ENCODE peak calls at places on chromosome 21, in ten cellular contexts. One of them, this sample, is unnamed.

GRCh38 chr21:14888202-14888601 is 176.6 kb downstream of the NRIP1 start:
- DNase-seq in K562: no peak
- DNase-seq in fibroblast of gingiva: no peak
- DNase-seq in putamen: peak; percentile 59
- DNase-seq in Daoy: no peak
- DNase-seq in cerebellum: no peak
- DNase-seq in activated T-cell treated with anti-CD3 and anti-CD28 coated beads, Interleukin-2, amount 50 U/mL, for 24 hours: no peak
- DNase-seq in T-helper 17 cell: no peak
- DNase-seq in KBM-7: no peak
- DNase-seq in mucosa of gallbladder: no peak
- DNase-seq in this sample: no peak

GRCh38 chr21:33374080-33374873 is 28.9 kb upstream of the IFNGR2 start:
- DNase-seq in K562: peak; percentile 36
- DNase-seq in fibroblast of gingiva: peak; percentile 67
- DNase-seq in putamen: no peak
- DNase-seq in Daoy: peak; percentile 69
- DNase-seq in cerebellum: no peak
- DNase-seq in activated T-cell treated with anti-CD3 and anti-CD28 coated beads, Interleukin-2, amount 50 U/mL, for 24 hours: no peak
- DNase-seq in T-helper 17 cell: no peak
- DNase-seq in KBM-7: peak; percentile 86
- DNase-seq in mucosa of gallbladder: peak; percentile 56
- DNase-seq in this sample: no peak

GRCh38 chr21:45867671-45868081 is 113.9 kb upstream of the COL6A1 start:
- DNase-seq in K562: no peak
- DNase-seq in fibroblast of gingiva: no peak
- DNase-seq in putamen: no peak
- DNase-seq in Daoy: no peak
- DNase-seq in cerebellum: no peak
- DNase-seq in activated T-cell treated with anti-CD3 and anti-CD28 coated beads, Interleukin-2, amount 50 U/mL, for 24 hours: peak; percentile 28
- DNase-seq in T-helper 17 cell: no peak
- DNase-seq in KBM-7: no peak
- DNase-seq in mucosa of gallbladder: no peak
- DNase-seq in this sample: no peak

GRCh38 chr21:21921410-21922232 is 923.4 kb downstream of the NCAM2 start:
- DNase-seq in K562: peak; percentile 13
- DNase-seq in fibroblast of gingiva: no peak
- DNase-seq in putamen: no peak
- DNase-seq in Daoy: no peak
- DNase-seq in cerebellum: no peak
- DNase-seq in activated T-cell treated with anti-CD3 and anti-CD28 coated beads, Interleukin-2, amount 50 U/mL, for 24 hours: no peak
- DNase-seq in T-helper 17 cell: no peak
- DNase-seq in KBM-7: peak; percentile 13
- DNase-seq in mucosa of gallbladder: no peak
- DNase-seq in this sample: no peak

GRCh38 chr21:38613686-38614085 is 115.4 kb upstream of the ERG start:
- DNase-seq in K562: no peak
- DNase-seq in fibroblast of gingiva: no peak
- DNase-seq in putamen: no peak
- DNase-seq in Daoy: no peak
- DNase-seq in cerebellum: no peak
- DNase-seq in activated T-cell treated with anti-CD3 and anti-CD28 coated beads, Interleukin-2, amount 50 U/mL, for 24 hours: no peak
- DNase-seq in T-helper 17 cell: no peak
- DNase-seq in KBM-7: no peak
- DNase-seq in mucosa of gallbladder: no peak
- DNase-seq in this sample: peak; percentile 59

GRCh38 chr21:34967509-34968289 is 81.4 kb downstream of the RUNX1 start:
- DNase-seq in K562: peak; percentile 39
- DNase-seq in fibroblast of gingiva: no peak
- DNase-seq in putamen: no peak
- DNase-seq in Daoy: peak; percentile 26
- DNase-seq in cerebellum: peak; percentile 13
- DNase-seq in activated T-cell treated with anti-CD3 and anti-CD28 coated beads, Interleukin-2, amount 50 U/mL, for 24 hours: peak; percentile 55
- DNase-seq in T-helper 17 cell: no peak
- DNase-seq in KBM-7: no peak
- DNase-seq in mucosa of gallbladder: no peak
- DNase-seq in this sample: no peak

GRCh38 chr21:44521301-44521927 is 18.6 kb downstream of the KRTAP10-1 start:
- DNase-seq in K562: no peak
- DNase-seq in fibroblast of gingiva: no peak
- DNase-seq in putamen: no peak
- DNase-seq in Daoy: no peak
- DNase-seq in cerebellum: no peak
- DNase-seq in activated T-cell treated with anti-CD3 and anti-CD28 coated beads, Interleukin-2, amount 50 U/mL, for 24 hours: no peak
- DNase-seq in T-helper 17 cell: no peak
- DNase-seq in KBM-7: no peak
- DNase-seq in mucosa of gallbladder: no peak
- DNase-seq in this sample: no peak

GRCh38 chr21:45986316-45987051 is 4.9 kb downstream of the COL6A1 start:
- DNase-seq in K562: no peak
- DNase-seq in fibroblast of gingiva: no peak
- DNase-seq in putamen: no peak
- DNase-seq in Daoy: no peak
- DNase-seq in cerebellum: no peak
- DNase-seq in activated T-cell treated with anti-CD3 and anti-CD28 coated beads, Interleukin-2, amount 50 U/mL, for 24 hours: no peak
- DNase-seq in T-helper 17 cell: no peak
- DNase-seq in KBM-7: no peak
- DNase-seq in mucosa of gallbladder: no peak
- DNase-seq in this sample: no peak

GRCh38 chr21:45972716-45973474 is 8.7 kb upstream of the COL6A1 start:
- DNase-seq in K562: no peak
- DNase-seq in fibroblast of gingiva: peak; percentile 94
- DNase-seq in putamen: no peak
- DNase-seq in Daoy: peak; percentile 89
- DNase-seq in cerebellum: no peak
- DNase-seq in activated T-cell treated with anti-CD3 and anti-CD28 coated beads, Interleukin-2, amount 50 U/mL, for 24 hours: peak; percentile 59
- DNase-seq in T-helper 17 cell: no peak
- DNase-seq in KBM-7: no peak
- DNase-seq in mucosa of gallbladder: peak; percentile 62
- DNase-seq in this sample: no peak

GRCh38 chr21:46634427-46634826 is 1.0 kb upstream of the PRMT2 start:
- DNase-seq in K562: no peak
- DNase-seq in fibroblast of gingiva: no peak
- DNase-seq in putamen: no peak
- DNase-seq in Daoy: no peak
- DNase-seq in cerebellum: no peak
- DNase-seq in activated T-cell treated with anti-CD3 and anti-CD28 coated beads, Interleukin-2, amount 50 U/mL, for 24 hours: peak; percentile 39
- DNase-seq in T-helper 17 cell: no peak
- DNase-seq in KBM-7: no peak
- DNase-seq in mucosa of gallbladder: no peak
- DNase-seq in this sample: no peak

GRCh38 chr21:40595806-40596205 is 251.2 kb downstream of the DSCAM start:
- DNase-seq in K562: no peak
- DNase-seq in fibroblast of gingiva: no peak
- DNase-seq in putamen: no peak
- DNase-seq in Daoy: peak; percentile 48
- DNase-seq in cerebellum: no peak
- DNase-seq in activated T-cell treated with anti-CD3 and anti-CD28 coated beads, Interleukin-2, amount 50 U/mL, for 24 hours: no peak
- DNase-seq in T-helper 17 cell: no peak
- DNase-seq in KBM-7: no peak
- DNase-seq in mucosa of gallbladder: no peak
- DNase-seq in this sample: no peak

GRCh38 chr21:43961382-43961909 is 50.7 kb upstream of the TRAPPC10 start:
- DNase-seq in K562: no peak
- DNase-seq in fibroblast of gingiva: no peak
- DNase-seq in putamen: no peak
- DNase-seq in Daoy: no peak
- DNase-seq in cerebellum: no peak
- DNase-seq in activated T-cell treated with anti-CD3 and anti-CD28 coated beads, Interleukin-2, amount 50 U/mL, for 24 hours: no peak
- DNase-seq in T-helper 17 cell: no peak
- DNase-seq in KBM-7: no peak
- DNase-seq in mucosa of gallbladder: no peak
- DNase-seq in this sample: no peak

GRCh38 chr21:45892156-45892919 is 89.2 kb upstream of the COL6A1 start:
- DNase-seq in K562: no peak
- DNase-seq in fibroblast of gingiva: no peak
- DNase-seq in putamen: no peak
- DNase-seq in Daoy: no peak
- DNase-seq in cerebellum: no peak
- DNase-seq in activated T-cell treated with anti-CD3 and anti-CD28 coated beads, Interleukin-2, amount 50 U/mL, for 24 hours: peak; percentile 45
- DNase-seq in T-helper 17 cell: no peak
- DNase-seq in KBM-7: peak; percentile 56
- DNase-seq in mucosa of gallbladder: no peak
- DNase-seq in this sample: no peak

GRCh38 chr21:42522771-42523170 is 9.1 kb downstream of the SLC37A1 start:
- DNase-seq in K562: no peak
- DNase-seq in fibroblast of gingiva: no peak
- DNase-seq in putamen: no peak
- DNase-seq in Daoy: no peak
- DNase-seq in cerebellum: no peak
- DNase-seq in activated T-cell treated with anti-CD3 and anti-CD28 coated beads, Interleukin-2, amount 50 U/mL, for 24 hours: no peak
- DNase-seq in T-helper 17 cell: no peak
- DNase-seq in KBM-7: no peak
- DNase-seq in mucosa of gallbladder: no peak
- DNase-seq in this sample: no peak

GRCh38 chr21:30268608-30269197 is 14.0 kb downstream of the KRTAP24-1 start:
- DNase-seq in K562: peak; percentile 45
- DNase-seq in fibroblast of gingiva: no peak
- DNase-seq in putamen: no peak
- DNase-seq in Daoy: peak; percentile 42
- DNase-seq in cerebellum: no peak
- DNase-seq in activated T-cell treated with anti-CD3 and anti-CD28 coated beads, Interleukin-2, amount 50 U/mL, for 24 hours: no peak
- DNase-seq in T-helper 17 cell: no peak
- DNase-seq in KBM-7: peak; percentile 33
- DNase-seq in mucosa of gallbladder: no peak
- DNase-seq in this sample: no peak

GRCh38 chr21:42455754-42456440 is 40.1 kb downstream of the RSPH1 start:
- DNase-seq in K562: no peak
- DNase-seq in fibroblast of gingiva: no peak
- DNase-seq in putamen: no peak
- DNase-seq in Daoy: no peak
- DNase-seq in cerebellum: no peak
- DNase-seq in activated T-cell treated with anti-CD3 and anti-CD28 coated beads, Interleukin-2, amount 50 U/mL, for 24 hours: no peak
- DNase-seq in T-helper 17 cell: no peak
- DNase-seq in KBM-7: no peak
- DNase-seq in mucosa of gallbladder: no peak
- DNase-seq in this sample: no peak

GRCh38 chr21:28099296-28099695 is 893.4 kb downstream of the LTN1 start:
- DNase-seq in K562: no peak
- DNase-seq in fibroblast of gingiva: peak; percentile 18
- DNase-seq in putamen: no peak
- DNase-seq in Daoy: no peak
- DNase-seq in cerebellum: peak; percentile 26
- DNase-seq in activated T-cell treated with anti-CD3 and anti-CD28 coated beads, Interleukin-2, amount 50 U/mL, for 24 hours: no peak
- DNase-seq in T-helper 17 cell: no peak
- DNase-seq in KBM-7: no peak
- DNase-seq in mucosa of gallbladder: peak; percentile 56
- DNase-seq in this sample: no peak

GRCh38 chr21:44932366-44933181 is 7.3 kb upstream of the SLX9 start:
- DNase-seq in K562: peak; percentile 78
- DNase-seq in fibroblast of gingiva: no peak
- DNase-seq in putamen: no peak
- DNase-seq in Daoy: no peak
- DNase-seq in cerebellum: no peak
- DNase-seq in activated T-cell treated with anti-CD3 and anti-CD28 coated beads, Interleukin-2, amount 50 U/mL, for 24 hours: peak; percentile 87
- DNase-seq in T-helper 17 cell: peak; percentile 66
- DNase-seq in KBM-7: peak; percentile 32
- DNase-seq in mucosa of gallbladder: no peak
- DNase-seq in this sample: no peak

GRCh38 chr21:15730484-15731242 is 881 bp downstream of the USP25 start:
- DNase-seq in K562: peak; percentile 33
- DNase-seq in fibroblast of gingiva: no peak
- DNase-seq in putamen: no peak
- DNase-seq in Daoy: no peak
- DNase-seq in cerebellum: peak; percentile 13
- DNase-seq in activated T-cell treated with anti-CD3 and anti-CD28 coated beads, Interleukin-2, amount 50 U/mL, for 24 hours: peak; percentile 68
- DNase-seq in T-helper 17 cell: no peak
- DNase-seq in KBM-7: peak; percentile 64
- DNase-seq in mucosa of gallbladder: no peak
- DNase-seq in this sample: no peak

GRCh38 chr21:15212214-15212613 is 147.4 kb upstream of the NRIP1 start:
- DNase-seq in K562: no peak
- DNase-seq in fibroblast of gingiva: no peak
- DNase-seq in putamen: no peak
- DNase-seq in Daoy: no peak
- DNase-seq in cerebellum: no peak
- DNase-seq in activated T-cell treated with anti-CD3 and anti-CD28 coated beads, Interleukin-2, amount 50 U/mL, for 24 hours: no peak
- DNase-seq in T-helper 17 cell: no peak
- DNase-seq in KBM-7: peak; percentile 28
- DNase-seq in mucosa of gallbladder: no peak
- DNase-seq in this sample: no peak

GRCh38 chr21:31501921-31502320 is 157.6 kb upstream of the SOD1 start:
- DNase-seq in K562: no peak
- DNase-seq in fibroblast of gingiva: no peak
- DNase-seq in putamen: no peak
- DNase-seq in Daoy: no peak
- DNase-seq in cerebellum: no peak
- DNase-seq in activated T-cell treated with anti-CD3 and anti-CD28 coated beads, Interleukin-2, amount 50 U/mL, for 24 hours: no peak
- DNase-seq in T-helper 17 cell: no peak
- DNase-seq in KBM-7: no peak
- DNase-seq in mucosa of gallbladder: no peak
- DNase-seq in this sample: no peak

GRCh38 chr21:43585924-43586411 is 73.3 kb downstream of the HSF2BP start:
- DNase-seq in K562: no peak
- DNase-seq in fibroblast of gingiva: peak; percentile 98
- DNase-seq in putamen: no peak
- DNase-seq in Daoy: peak; percentile 98
- DNase-seq in cerebellum: no peak
- DNase-seq in activated T-cell treated with anti-CD3 and anti-CD28 coated beads, Interleukin-2, amount 50 U/mL, for 24 hours: no peak
- DNase-seq in T-helper 17 cell: no peak
- DNase-seq in KBM-7: no peak
- DNase-seq in mucosa of gallbladder: peak; percentile 85
- DNase-seq in this sample: peak; percentile 89

GRCh38 chr21:41877901-41878830 is 978 bp downstream of the PRDM15 start:
- DNase-seq in K562: peak; percentile 76
- DNase-seq in fibroblast of gingiva: peak; percentile 73
- DNase-seq in putamen: peak; percentile 30
- DNase-seq in Daoy: peak; percentile 73
- DNase-seq in cerebellum: peak; percentile 38
- DNase-seq in activated T-cell treated with anti-CD3 and anti-CD28 coated beads, Interleukin-2, amount 50 U/mL, for 24 hours: peak; percentile 66
- DNase-seq in T-helper 17 cell: peak; percentile 23
- DNase-seq in KBM-7: peak; percentile 58
- DNase-seq in mucosa of gallbladder: no peak
- DNase-seq in this sample: no peak

GRCh38 chr21:45918011-45918410 is 63.6 kb upstream of the COL6A1 start:
- DNase-seq in K562: no peak
- DNase-seq in fibroblast of gingiva: no peak
- DNase-seq in putamen: no peak
- DNase-seq in Daoy: no peak
- DNase-seq in cerebellum: no peak
- DNase-seq in activated T-cell treated with anti-CD3 and anti-CD28 coated beads, Interleukin-2, amount 50 U/mL, for 24 hours: no peak
- DNase-seq in T-helper 17 cell: no peak
- DNase-seq in KBM-7: no peak
- DNase-seq in mucosa of gallbladder: no peak
- DNase-seq in this sample: no peak

GRCh38 chr21:32403201-32403701 is 9.3 kb upstream of the EVA1C start:
- DNase-seq in K562: peak; percentile 70
- DNase-seq in fibroblast of gingiva: peak; percentile 71
- DNase-seq in putamen: peak; percentile 65
- DNase-seq in Daoy: peak; percentile 73
- DNase-seq in cerebellum: peak; percentile 47
- DNase-seq in activated T-cell treated with anti-CD3 and anti-CD28 coated beads, Interleukin-2, amount 50 U/mL, for 24 hours: peak; percentile 54
- DNase-seq in T-helper 17 cell: peak; percentile 24
- DNase-seq in KBM-7: peak; percentile 79
- DNase-seq in mucosa of gallbladder: peak; percentile 62
- DNase-seq in this sample: no peak

GRCh38 chr21:28769683-28770082 is 223.0 kb downstream of the LTN1 start:
- DNase-seq in K562: no peak
- DNase-seq in fibroblast of gingiva: peak; percentile 46
- DNase-seq in putamen: no peak
- DNase-seq in Daoy: no peak
- DNase-seq in cerebellum: no peak
- DNase-seq in activated T-cell treated with anti-CD3 and anti-CD28 coated beads, Interleukin-2, amount 50 U/mL, for 24 hours: no peak
- DNase-seq in T-helper 17 cell: no peak
- DNase-seq in KBM-7: no peak
- DNase-seq in mucosa of gallbladder: no peak
- DNase-seq in this sample: no peak

GRCh38 chr21:41706678-41707077 is 60.2 kb downstream of the RIPK4 start:
- DNase-seq in K562: peak; percentile 38
- DNase-seq in fibroblast of gingiva: no peak
- DNase-seq in putamen: no peak
- DNase-seq in Daoy: peak; percentile 81
- DNase-seq in cerebellum: no peak
- DNase-seq in activated T-cell treated with anti-CD3 and anti-CD28 coated beads, Interleukin-2, amount 50 U/mL, for 24 hours: no peak
- DNase-seq in T-helper 17 cell: no peak
- DNase-seq in KBM-7: no peak
- DNase-seq in mucosa of gallbladder: peak; percentile 79
- DNase-seq in this sample: no peak

GRCh38 chr21:45150630-45151265 is 76.4 kb downstream of the ADARB1 start:
- DNase-seq in K562: no peak
- DNase-seq in fibroblast of gingiva: no peak
- DNase-seq in putamen: no peak
- DNase-seq in Daoy: no peak
- DNase-seq in cerebellum: no peak
- DNase-seq in activated T-cell treated with anti-CD3 and anti-CD28 coated beads, Interleukin-2, amount 50 U/mL, for 24 hours: peak; percentile 26
- DNase-seq in T-helper 17 cell: no peak
- DNase-seq in KBM-7: no peak
- DNase-seq in mucosa of gallbladder: peak; percentile 8
- DNase-seq in this sample: peak; percentile 34

This sample was measured in osteocyte.